ENCODE peak calls at places on chromosomes 2 and 18, in ten cellular contexts. I is tibial nerve; D is kidney; N is tibial artery; J is adrenal gland; B is effector memory CD4-positive, alpha-beta T cell; H is upper lobe of right lung; Z is Peyer's patch; C is left ventricle myocardium inferior; X is CD8-positive, alpha-beta memory T cell. L is an unnamed sample. For H3K4me1, the result is how much of the 10 kb centered on the place peaks cover.

GRCh38 chr2:234257859-234258561 is 207.5 kb downstream of the SPP2 start:
- DNase-seq in I (peak), D (peak), N (peak), J (peak), B (no peak), H (no peak), Z (no peak), C (no peak), X (no peak), L (peak)

GRCh38 chr2:102103992-102104871 is 38.3 kb upstream of the IL1R1 start:
- DNase-seq in I (peak), D (peak), N (peak), J (peak), B (peak), H (peak), Z (peak), C (peak), X (no peak), L (peak)

GRCh38 chr2:234288974-234289455 is 207.9 kb downstream of the ARL4C start:
- DNase-seq in I (peak), D (peak), N (peak), J (peak), B (peak), H (peak), Z (peak), C (peak), X (peak), L (peak)

GRCh38 chr2:221346411-221346810 is 225.7 kb downstream of the EPHA4 start:
- DNase-seq in I (no peak), D (no peak), N (no peak), J (peak), B (no peak), H (no peak), Z (no peak), C (no peak), X (no peak), L (no peak)

GRCh38 chr2:21268871-21269224 is 145.1 kb downstream of the TDRD15 start:
- DNase-seq in I (no peak), D (no peak), N (no peak), J (no peak), B (no peak), H (no peak), Z (no peak), C (no peak), X (no peak), L (no peak)

GRCh38 chr2:130918421-130918820 is 81.7 kb downstream of the ARHGEF4 start:
- DNase-seq in I (no peak), D (no peak), N (no peak), J (no peak), B (no peak), H (no peak), Z (no peak), C (no peak), X (no peak), L (no peak)

GRCh38 chr2:239544846-239545465 is 144.1 kb upstream of the HDAC4 start:
- DNase-seq in I (no peak), D (no peak), N (no peak), J (no peak), B (no peak), H (peak), Z (no peak), C (no peak), X (peak), L (no peak)

GRCh38 chr2:215653344-215654015 is 217.6 kb upstream of the FN1 start:
- DNase-seq in I (no peak), D (no peak), N (no peak), J (no peak), B (no peak), H (no peak), Z (no peak), C (no peak), X (no peak), L (no peak)

GRCh38 chr2:98869272-98869641 is 66.8 kb downstream of the CRACDL start:
- DNase-seq in I (no peak), D (peak), N (no peak), J (no peak), B (no peak), H (peak), Z (no peak), C (no peak), X (no peak), L (peak)

GRCh38 chr2:60560734-60561649 is 7.5 kb upstream of the BCL11A start:
- DNase-seq in I (no peak), D (no peak), N (no peak), J (no peak), B (no peak), H (no peak), Z (no peak), C (no peak), X (no peak), L (no peak)

GRCh38 chr2:138084206-138084605 is 119.9 kb downstream of the HNMT start:
- DNase-seq in I (no peak), D (no peak), N (no peak), J (no peak), B (no peak), H (no peak), Z (no peak), C (no peak), X (no peak), L (no peak)

GRCh38 chr18:60656563-60656962 is 284.0 kb upstream of the MC4R start:
- DNase-seq in I (no peak), D (no peak), N (no peak), J (no peak), B (no peak), H (no peak), Z (no peak), C (no peak), X (no peak), L (no peak)

GRCh38 chr2:26682155-26682554 is 10.4 kb upstream of the KCNK3 start:
- DNase-seq in I (no peak), D (no peak), N (no peak), J (peak), B (no peak), H (peak), Z (no peak), C (no peak), X (no peak), L (no peak)

GRCh38 chr2:153059338-153060052 is 341.1 kb downstream of the ARL6IP6 start:
- DNase-seq in I (no peak), D (no peak), N (no peak), J (no peak), B (no peak), H (no peak), Z (no peak), C (no peak), X (no peak), L (no peak)

GRCh38 chr2:73859721-73860586 is 31.2 kb downstream of the STAMBP start:
- DNase-seq in I (no peak), D (no peak), N (no peak), J (peak), B (no peak), H (no peak), Z (no peak), C (no peak), X (no peak), L (no peak)

GRCh38 chr18:67519582-67519981 is 3.1 kb upstream of the DSEL start:
- DNase-seq in I (peak), D (no peak), N (no peak), J (no peak), B (no peak), H (no peak), Z (no peak), C (no peak), X (no peak), L (no peak)

GRCh38 chr2:33216508-33217182 is 259.8 kb upstream of the RASGRP3 start:
- DNase-seq in I (peak), D (peak), N (peak), J (peak), B (no peak), H (no peak), Z (no peak), C (peak), X (no peak), L (no peak)

GRCh38 chr2:33215983-33216382 is 260.5 kb upstream of the RASGRP3 start:
- DNase-seq in I (no peak), D (no peak), N (no peak), J (no peak), B (no peak), H (no peak), Z (no peak), C (no peak), X (no peak), L (no peak)

GRCh38 chr2:33214436-33214835 is 262.0 kb upstream of the RASGRP3 start:
- DNase-seq in I (no peak), D (no peak), N (peak), J (no peak), B (no peak), H (no peak), Z (no peak), C (no peak), X (no peak), L (no peak)

GRCh38 chr2:33214857-33215256 is 261.6 kb upstream of the RASGRP3 start:
- DNase-seq in I (no peak), D (no peak), N (no peak), J (no peak), B (no peak), H (no peak), Z (no peak), C (no peak), X (no peak), L (no peak)

GRCh38 chr2:33215299-33215698 is 261.1 kb upstream of the RASGRP3 start:
- DNase-seq in I (peak), D (peak), N (peak), J (peak), B (no peak), H (no peak), Z (no peak), C (peak), X (no peak), L (no peak)
- H3K27ac ChIP-seq in I (no peak), D (no peak), N (peak), J (no peak), B (no peak), H (no peak), Z (no peak), C (peak), X (no peak), L (no peak)

GRCh38 chr2:109348190-109348589 is 219.2 kb downstream of the SH3RF3 start:
- DNase-seq in I (no peak), D (no peak), N (no peak), J (no peak), B (no peak), H (no peak), Z (no peak), C (no peak), X (no peak), L (no peak)
- H3K4me1 ChIP-seq in I (under half), D (under half), N (under half), J (under half), B (under half), H (under half), Z (under half), C (under half), X (under half), L (under half)

GRCh38 chr2:134522436-134522835 is 196.4 kb downstream of the TMEM163 start:
- DNase-seq in I (no peak), D (no peak), N (no peak), J (no peak), B (no peak), H (no peak), Z (no peak), C (no peak), X (no peak), L (no peak)
- H3K27ac ChIP-seq in I (no peak), D (no peak), N (no peak), J (no peak), B (no peak), H (no peak), Z (no peak), C (no peak), X (no peak), L (no peak)

DNA sequence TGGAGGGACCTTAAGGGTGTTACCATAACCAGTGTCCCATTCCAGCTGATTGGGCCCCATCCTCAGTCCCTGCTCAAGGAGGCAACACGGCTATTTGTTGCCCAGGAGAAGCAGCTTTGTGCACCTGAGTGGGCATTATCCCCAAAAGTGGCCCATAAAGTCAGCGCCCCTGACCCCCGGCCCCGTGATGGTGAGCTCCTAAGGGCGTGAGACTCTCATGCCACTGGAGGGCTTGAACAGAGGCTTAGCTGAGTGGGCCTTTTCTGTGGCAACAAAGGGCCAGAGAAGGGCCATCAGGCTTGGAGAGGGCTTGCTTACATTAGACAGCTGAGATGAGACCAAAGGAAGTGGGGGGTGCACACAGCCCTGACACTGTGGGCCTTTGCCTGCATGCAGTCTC is 99.2 kb upstream of the RAB6C start:
- DNase-seq in I (no peak), D (peak), N (no peak), J (no peak), B (no peak), H (peak), Z (no peak), C (no peak), X (no peak), L (no peak)
- H3K4me1 ChIP-seq in I (under half), D (under half), N (under half), J (under half), B (under half), H (under half), Z (under half), C (under half), X (under half), L (under half)

GRCh38 chr2:174121178-174121577 is 127.2 kb downstream of the OLA1 start:
- DNase-seq in I (no peak), D (no peak), N (no peak), J (no peak), B (no peak), H (no peak), Z (no peak), C (no peak), X (no peak), L (no peak)

GRCh38 chr2:174117951-174118930 is 130.1 kb downstream of the OLA1 start:
- DNase-seq in I (no peak), D (no peak), N (no peak), J (no peak), B (no peak), H (no peak), Z (no peak), C (no peak), X (no peak), L (no peak)

GRCh38 chr2:174122185-174122584 is 126.1 kb downstream of the OLA1 start:
- DNase-seq in I (no peak), D (no peak), N (no peak), J (no peak), B (no peak), H (no peak), Z (no peak), C (no peak), X (no peak), L (no peak)

GRCh38 chr2:174121612-174122011 is 126.7 kb downstream of the OLA1 start:
- DNase-seq in I (no peak), D (no peak), N (no peak), J (no peak), B (no peak), H (no peak), Z (no peak), C (no peak), X (no peak), L (no peak)

DNA sequence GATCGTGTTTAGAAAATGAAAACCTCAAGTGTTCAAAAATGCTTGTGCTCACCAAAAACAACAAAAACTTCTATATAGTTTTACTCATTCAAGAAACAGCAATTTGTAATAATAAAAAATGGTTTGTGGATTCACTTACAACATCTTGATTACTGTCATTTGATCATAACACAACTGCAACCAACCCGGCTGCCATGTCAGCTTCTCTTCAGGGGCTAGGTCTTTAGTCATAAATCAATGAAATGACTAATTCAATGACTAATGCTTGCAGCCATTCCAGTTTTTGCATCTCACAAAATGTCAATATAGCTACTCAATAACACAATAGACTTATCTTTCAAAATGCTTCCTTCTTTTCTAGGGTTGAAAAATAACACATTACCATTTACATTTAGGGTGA is 128.0 kb downstream of the OLA1 start:
- DNase-seq in I (no peak), D (no peak), N (no peak), J (no peak), B (no peak), H (no peak), Z (no peak), C (no peak), X (no peak), L (no peak)
- H3K27ac ChIP-seq in I (no peak), D (no peak), N (no peak), J (no peak), B (no peak), H (no peak), Z (no peak), C (no peak), X (no peak), L (no peak)

DNA sequence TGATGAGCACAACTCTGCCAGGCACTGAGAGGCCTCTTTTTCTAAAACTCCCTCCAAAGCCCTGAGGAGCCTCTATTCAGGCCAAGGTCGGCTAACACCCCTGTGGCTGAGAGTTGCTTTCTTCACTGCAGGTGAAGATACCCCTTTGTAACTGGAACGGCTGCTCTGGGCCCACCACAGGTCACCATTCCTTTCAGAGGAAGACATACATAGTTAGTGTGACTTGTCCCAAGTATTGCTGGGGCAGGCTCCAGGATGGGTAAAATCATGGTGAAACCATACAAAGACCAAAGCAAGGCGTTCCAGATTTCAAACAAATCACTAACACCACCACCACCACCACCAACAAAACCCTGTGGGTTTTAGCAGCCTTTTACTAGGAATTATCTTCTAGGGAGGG is 36.8 kb downstream of the CHST10 start:
- DNase-seq in I (no peak), D (no peak), N (no peak), J (no peak), B (no peak), H (no peak), Z (no peak), C (no peak), X (no peak), L (no peak)
- H3K4me1 ChIP-seq in I (under half), D (under half), N (under half), J (under half), B (under half), H (under half), Z (under half), C (under half), X (under half), L (under half)

DNA sequence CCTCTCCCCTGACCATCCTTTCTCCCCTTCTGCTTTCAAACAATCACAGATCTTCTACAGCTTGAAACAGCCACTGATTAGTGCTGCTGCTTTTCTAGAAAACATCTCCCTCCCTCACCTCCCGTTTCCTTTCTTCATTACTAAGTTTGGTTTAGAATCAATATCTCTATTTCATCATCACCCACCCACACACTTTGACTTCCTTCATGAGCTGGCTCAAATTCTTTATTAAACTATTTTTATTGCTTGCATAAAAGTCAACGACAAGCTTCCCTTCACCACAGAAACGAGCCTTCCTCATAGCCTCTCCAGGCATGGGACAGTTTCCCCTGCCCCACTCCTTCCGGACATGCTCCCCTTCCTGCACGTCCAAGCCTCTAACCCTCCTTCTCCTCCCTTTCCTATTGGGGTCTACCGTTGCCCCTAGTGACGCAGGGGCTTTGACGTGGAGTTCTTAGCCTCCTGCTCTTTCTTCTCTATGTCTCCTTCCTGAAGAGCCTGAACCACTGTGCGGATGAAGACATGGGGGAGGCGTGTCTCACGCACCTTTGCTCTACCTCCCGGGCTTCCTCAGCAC is 172.0 kb downstream of the AFF3 start:
- DNase-seq in I (no peak), D (no peak), N (no peak), J (no peak), B (no peak), H (no peak), Z (no peak), C (no peak), X (no peak), L (no peak)
- H3K27ac ChIP-seq in I (no peak), D (no peak), N (no peak), J (no peak), B (no peak), H (no peak), Z (no peak), C (no peak), X (no peak), L (no peak)

GRCh38 chr2:6926071-6926732 is 9.0 kb downstream of the RNF144A start:
- DNase-seq in I (no peak), D (no peak), N (no peak), J (no peak), B (no peak), H (no peak), Z (no peak), C (no peak), X (no peak), L (no peak)
- H3K4me1 ChIP-seq in I (under half), D (under half), N (under half), J (half or more), B (under half), H (under half), Z (under half), C (half or more), X (half or more), L (under half)

L was measured in colonic mucosa.